ENCODE peak calls at places on chromosome 1, in five cellular contexts. J is nephron progenitor cell, D is ascending aorta, B is HFF-Myc, U is AG04450. C is an unnamed sample.

GRCh38 chr1:57824535-57824934 is 400.7 kb upstream of the DAB1 start:
- DNase-seq in J (no peak), D (no peak), B (no peak), U (no peak), C (no peak)

GRCh38 chr1:100866041-100866900 is 28.4 kb downstream of the EXTL2 start:
- DNase-seq in J (no peak), D (no peak), B (no peak), U (no peak), C (no peak)

GRCh38 chr1:204854286-204854685 is 16.4 kb upstream of the NFASC start:
- DNase-seq in J (no peak), D (no peak), B (no peak), U (no peak), C (no peak)

GRCh38 chr1:197399691-197400521 is 131.9 kb downstream of the CRB1 start:
- DNase-seq in J (peak), D (no peak), B (peak), U (no peak), C (no peak)

GRCh38 chr1:93013311-93014091 is 52.2 kb upstream of the DIPK1A start:
- DNase-seq in J (no peak), D (no peak), B (no peak), U (no peak), C (no peak)

GRCh38 chr1:65812065-65812464 is 19.4 kb downstream of the PDE4B start:
- DNase-seq in J (no peak), D (no peak), B (peak), U (peak), C (no peak)

GRCh38 chr1:217713223-217713622 is 82.1 kb downstream of the SPATA17 start:
- DNase-seq in J (no peak), D (no peak), B (no peak), U (no peak), C (no peak)

GRCh38 chr1:24392604-24392946 is 21.0 kb downstream of the STPG1 start:
- DNase-seq in J (no peak), D (no peak), B (no peak), U (no peak), C (no peak)

GRCh38 chr1:233025566-233025965 is 75.2 kb downstream of the NTPCR start:
- DNase-seq in J (no peak), D (no peak), B (no peak), U (no peak), C (no peak)

GRCh38 chr1:180228648-180229482 is 1.2 kb upstream of the LHX4 start:
- DNase-seq in J (no peak), D (no peak), B (no peak), U (no peak), C (no peak)

GRCh38 chr1:168609133-168609715 is 32.8 kb downstream of the XCL1 start:
- DNase-seq in J (peak), D (peak), B (no peak), U (no peak), C (no peak)

GRCh38 chr1:90995495-90995894 is 26.3 kb downstream of the ZNF644 start:
- DNase-seq in J (no peak), D (no peak), B (no peak), U (no peak), C (no peak)

DNA sequence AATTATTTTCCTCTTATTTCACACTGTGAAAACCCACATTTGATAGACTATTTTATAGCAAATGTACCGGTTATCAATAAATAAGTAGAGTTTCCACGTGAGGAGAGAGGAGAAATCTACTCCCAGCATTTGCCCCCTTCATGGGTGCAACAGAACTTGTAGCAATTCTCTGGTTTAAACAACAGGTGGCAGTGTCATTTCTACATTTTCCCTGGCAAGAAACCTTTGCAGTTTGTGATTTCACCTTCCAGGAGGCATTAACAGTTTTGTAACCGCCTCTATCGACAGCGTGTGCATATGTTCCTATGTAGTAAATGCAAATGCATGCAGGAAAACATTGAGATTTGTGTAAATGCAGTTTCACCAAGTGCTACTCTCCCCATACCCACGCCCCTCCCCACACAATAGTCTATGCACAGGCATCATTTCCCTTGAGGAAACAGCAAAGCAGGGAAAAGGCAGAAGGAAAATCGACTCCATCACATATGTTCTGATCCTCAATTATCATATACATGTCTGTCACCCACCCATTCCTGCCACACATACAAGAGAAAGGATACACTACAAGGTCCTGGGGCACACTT is 494.7 kb downstream of the SMYD3 start:
- DNase-seq in J (no peak), D (no peak), B (no peak), U (no peak), C (no peak)
- TF ChIP-seq CTCF in J (peak), D (no peak), B (peak), U (peak), C (peak)

GRCh38 chr1:222384536-222384935 is 163.4 kb downstream of the HHIPL2 start:
- DNase-seq in J (no peak), D (no peak), B (no peak), U (no peak), C (no peak)
- TF ChIP-seq CTCF in J (no peak), D (no peak), B (no peak), U (no peak), C (no peak)

GRCh38 chr1:207672525-207673130 is 27.7 kb downstream of the CR1L start:
- DNase-seq in J (no peak), D (no peak), B (peak), U (no peak), C (no peak)
- TF ChIP-seq CTCF in J (peak), D (no peak), B (peak), U (peak), C (peak)

DNA sequence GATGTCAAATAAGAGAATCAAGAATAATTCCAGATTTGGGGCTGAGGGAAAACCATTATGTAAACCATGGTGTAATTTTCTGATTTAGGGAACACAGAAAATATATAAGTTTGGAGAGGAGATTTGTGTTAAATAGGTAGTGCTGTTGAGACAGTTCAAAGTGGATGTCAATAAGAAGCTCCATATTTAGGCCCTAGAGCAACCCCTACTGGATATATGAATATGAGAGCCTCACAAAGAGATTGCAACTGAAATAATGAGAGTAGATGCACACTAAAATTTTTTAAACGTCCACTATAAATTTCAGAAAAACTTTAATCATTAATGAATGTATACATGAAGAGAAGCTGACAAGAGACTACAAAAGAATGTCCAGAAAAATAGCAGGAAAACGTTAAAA is 1447.8 kb upstream of the PRMT6 start:
- DNase-seq in J (no peak), D (no peak), B (no peak), U (no peak), C (peak)
- TF ChIP-seq CTCF in J (no peak), D (no peak), B (no peak), U (no peak), C (peak)

DNA sequence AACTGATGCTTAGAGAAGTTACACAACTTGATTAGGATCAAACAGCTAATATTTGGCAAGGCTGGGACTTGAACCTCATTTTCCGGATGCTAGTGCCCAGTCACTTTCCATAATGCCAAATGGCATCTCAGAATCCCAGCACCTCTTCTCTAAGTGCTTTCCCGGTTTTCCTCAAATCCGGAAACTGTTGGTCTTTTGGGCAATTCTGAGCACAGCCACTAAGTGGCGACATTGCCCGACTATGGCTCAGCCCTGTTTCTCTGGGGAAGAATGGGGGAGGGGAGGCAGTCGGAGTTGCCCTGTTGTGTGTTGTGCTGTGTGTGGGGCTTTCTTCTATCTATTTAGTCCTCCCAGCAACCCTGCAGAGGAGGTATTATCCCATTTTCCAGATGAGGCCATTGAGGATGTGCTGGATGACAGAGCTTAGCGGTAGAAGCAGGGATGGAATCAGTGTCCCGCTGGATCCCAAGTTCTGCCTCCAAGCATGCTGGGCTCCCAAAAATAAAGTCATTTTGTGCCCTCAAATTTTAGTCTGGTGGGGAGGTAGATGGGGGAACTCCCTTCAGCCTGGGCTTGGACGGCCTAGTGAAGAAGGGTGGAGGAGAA is 175.0 kb downstream of the FCRL5 start:
- DNase-seq in J (peak), D (no peak), B (peak), U (no peak), C (no peak)
- TF ChIP-seq CTCF in J (peak), D (no peak), B (peak), U (peak), C (peak)

GRCh38 chr1:29441916-29442668 is 205.8 kb downstream of the PTPRU start:
- DNase-seq in J (no peak), D (no peak), B (no peak), U (no peak), C (no peak)

GRCh38 chr1:29447368-29447767 is 211.0 kb downstream of the PTPRU start:
- DNase-seq in J (no peak), D (no peak), B (no peak), U (no peak), C (no peak)

GRCh38 chr1:29445330-29445729 is 209.0 kb downstream of the PTPRU start:
- DNase-seq in J (no peak), D (no peak), B (no peak), U (no peak), C (no peak)

GRCh38 chr1:29444081-29444715 is 207.9 kb downstream of the PTPRU start:
- DNase-seq in J (no peak), D (no peak), B (no peak), U (no peak), C (no peak)

GRCh38 chr1:29444782-29445325 is 208.5 kb downstream of the PTPRU start:
- DNase-seq in J (peak), D (no peak), B (no peak), U (no peak), C (no peak)
- TF ChIP-seq CTCF in J (no peak), D (no peak), B (no peak), U (no peak), C (no peak)

GRCh38 chr1:28516518-28516956 is 10.7 kb downstream of the RCC1 start:
- DNase-seq in J (no peak), D (no peak), B (no peak), U (no peak), C (no peak)
- TF ChIP-seq CTCF in J (no peak), D (no peak), B (no peak), U (no peak), C (no peak)